ENCODE peak calls at places on chromosomes 12 and 14, in nine cellular contexts. P is cardiac muscle cell, V is body of pancreas, E is Peyer's patch, O is RWPE1, M is thoracic aorta, S is breast epithelium, I is WTC11, W is A549. J is an unnamed sample.

GRCh38 chr14:61344437-61345143 is 23.2 kb downstream of the PRKCH start:
- DNase-seq in O (no peak), M (no peak), W (no peak), I (no peak), V (no peak), P (no peak), S (no peak), E (no peak), J (no peak)

GRCh38 chr12:67520611-67521010 is 127.9 kb upstream of the DYRK2 start:
- DNase-seq in E (no peak), V (no peak), W (no peak), M (no peak), I (no peak), O (no peak), P (no peak), S (no peak), J (no peak)

GRCh38 chr12:21828779-21829178 is 54.3 kb upstream of the KCNJ8 start:
- DNase-seq in E (no peak), M (no peak), O (no peak), S (no peak), W (no peak), V (peak; percentile 61), P (peak; percentile 28), I (no peak), J (no peak)

GRCh38 chr14:38409081-38409705 is 153.3 kb upstream of the CLEC14A start:
- DNase-seq in O (no peak), P (no peak), W (no peak), I (no peak), V (no peak), S (no peak), E (no peak), M (no peak), J (no peak)

GRCh38 chr12:32413412-32413811 is 14.1 kb downstream of the FGD4 start:
- DNase-seq in S (no peak), W (no peak), M (no peak), E (no peak), P (no peak), O (no peak), I (no peak), V (no peak), J (no peak)

GRCh38 chr12:132872975-132873421 is 14.4 kb downstream of the CHFR start:
- DNase-seq in E (peak; percentile 41), V (no peak), O (no peak), M (no peak), I (no peak), S (no peak), P (no peak), W (no peak), J (no peak)

GRCh38 chr12:7092229-7092985 is at the start of gene C1R:
- DNase-seq in P (peak; percentile 95), E (peak; percentile 68), O (peak; percentile 56), W (peak; percentile 69), M (peak; percentile 78), I (peak; percentile 76), S (peak; percentile 72), V (peak; percentile 75), J (peak; percentile 53)

GRCh38 chr12:15700595-15700994 is 88.6 kb downstream of the EPS8 start:
- DNase-seq in I (no peak), W (no peak), O (peak; percentile 56), P (peak; percentile 92), E (no peak), S (no peak), M (no peak), V (no peak), J (no peak)

GRCh38 chr12:106585237-106585834 is 2.5 kb downstream of the RFX4 start:
- DNase-seq in I (peak; percentile 15), O (no peak), P (no peak), W (no peak), V (no peak), S (no peak), M (no peak), E (no peak), J (no peak)

GRCh38 chr12:77888611-77889010 is 57.9 kb downstream of the NAV3 start:
- DNase-seq in E (no peak), I (no peak), P (peak; percentile 65), V (no peak), O (peak; percentile 84), W (peak; percentile 18), M (no peak), S (no peak), J (no peak)

GRCh38 chr14:63343878-63344277 is 25.1 kb upstream of the GPHB5 start:
- DNase-seq in M (no peak), V (no peak), I (no peak), O (no peak), S (no peak), W (no peak), E (no peak), P (peak; percentile 33), J (no peak)

GRCh38 chr14:64844272-64844671 is 35.4 kb downstream of the SPTB start:
- DNase-seq in V (no peak), W (no peak), I (no peak), O (no peak), E (no peak), M (no peak), P (no peak), S (no peak), J (no peak)

GRCh38 chr14:81302613-81303012 is 81.9 kb upstream of the GTF2A1 start:
- DNase-seq in V (no peak), M (no peak), W (no peak), S (no peak), I (no peak), P (no peak), E (no peak), O (no peak), J (no peak)

GRCh38 chr12:111154180-111154579 is 214.7 kb downstream of the PHETA1 start:
- DNase-seq in M (no peak), V (no peak), I (no peak), P (no peak), S (no peak), E (no peak), W (no peak), O (no peak), J (no peak)

GRCh38 chr12:115630133-115630532 is 647.4 kb downstream of the MED13L start:
- DNase-seq in I (no peak), P (no peak), M (no peak), E (no peak), S (no peak), W (no peak), O (no peak), V (no peak), J (no peak)

GRCh38 chr12:13316847-13317246 is 120.3 kb downstream of the EMP1 start:
- DNase-seq in E (no peak), V (no peak), O (no peak), S (no peak), M (no peak), I (no peak), W (no peak), P (no peak), J (no peak)

GRCh38 chr12:11727133-11727664 is 77.7 kb downstream of the ETV6 start:
- DNase-seq in M (no peak), P (no peak), W (no peak), O (no peak), I (no peak), V (no peak), S (no peak), E (peak; percentile 74), J (no peak)

GRCh38 chr14:68814376-68815287 is 21.8 kb upstream of the ZFP36L1 start:
- DNase-seq in E (peak; percentile 90), M (no peak), S (no peak), P (peak; percentile 66), V (peak; percentile 75), W (peak; percentile 78), O (no peak), I (peak; percentile 69), J (peak; percentile 49)

GRCh38 chr14:73153272-73153671 is 17.0 kb downstream of the PSEN1 start:
- DNase-seq in W (no peak), O (no peak), S (no peak), E (no peak), I (no peak), M (no peak), V (no peak), P (peak; percentile 49), J (no peak)

GRCh38 chr12:2147335-2147734 is 94.5 kb downstream of the CACNA1C start:
- DNase-seq in I (no peak), W (no peak), E (no peak), M (no peak), P (no peak), V (no peak), O (no peak), S (no peak), J (no peak)
- TF ChIP-seq CTCF in I (no peak), W (no peak), E (no peak), M (no peak), P (no peak), V (no peak), O (no peak), S (no peak), J (no peak)

DNA sequence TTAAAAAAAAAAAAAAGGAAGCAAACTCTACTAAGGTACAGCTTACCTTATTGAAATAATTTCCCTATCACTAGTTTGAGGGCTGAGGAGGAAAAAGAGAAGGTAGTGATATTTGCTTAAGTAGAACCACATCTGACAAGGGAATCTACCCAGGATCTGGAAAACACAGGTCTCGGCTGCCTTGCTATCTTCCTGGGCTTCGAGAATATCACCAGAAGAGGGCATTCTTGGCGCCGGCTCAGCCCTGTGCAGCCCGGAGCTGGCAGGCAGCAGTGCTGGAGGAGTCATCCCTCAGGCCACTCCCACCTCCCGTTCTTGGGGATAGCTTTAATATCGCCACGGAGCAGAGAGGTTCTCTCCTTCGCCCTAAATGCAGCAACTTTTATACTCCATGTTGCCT is 1181.2 kb downstream of the VRK1 start:
- DNase-seq in S (peak; percentile 74), V (peak; percentile 74), M (peak; percentile 38), I (peak; percentile 80), O (peak; percentile 81), P (no peak), W (peak; percentile 39), E (peak; percentile 59), J (no peak)
- TF ChIP-seq CTCF in S (no peak), V (no peak), M (peak; percentile 16), I (no peak), O (peak; percentile 71), P (no peak), W (peak; percentile 28), E (peak; percentile 50), J (no peak)

DNA sequence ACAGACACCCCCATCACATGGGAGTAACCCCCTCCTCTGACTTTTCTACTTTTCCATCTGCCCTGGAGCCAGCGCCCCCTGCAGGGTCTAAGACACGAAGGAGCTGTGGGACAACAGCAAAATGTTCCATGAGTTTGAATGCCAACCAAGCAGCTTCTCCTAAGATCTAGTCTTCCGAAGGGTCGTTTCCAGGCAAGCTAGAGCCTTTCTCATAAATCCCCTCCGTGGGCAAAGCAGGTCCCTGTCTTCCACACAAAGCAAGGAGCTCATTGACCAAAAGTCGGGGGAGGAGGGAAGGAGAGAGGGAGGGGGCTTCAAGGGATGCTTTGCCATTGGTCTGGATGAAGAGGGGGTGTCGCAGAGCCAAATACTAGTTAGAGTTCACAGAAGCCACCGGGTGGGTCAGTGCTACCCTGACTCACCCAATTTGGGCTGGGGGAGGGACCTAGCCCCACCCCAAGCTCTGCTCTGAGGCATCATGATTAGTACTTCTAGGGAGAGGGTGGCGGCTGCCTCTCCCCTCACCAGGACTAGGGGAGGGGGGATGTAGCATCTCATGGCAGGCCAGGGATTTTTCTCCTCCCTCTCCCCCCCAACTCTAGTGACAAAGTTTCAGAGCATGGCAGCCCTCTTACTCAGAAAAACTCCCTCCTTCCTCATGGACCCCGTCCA is 1.6 kb downstream of the MSI1 start:
- DNase-seq in O (no peak), E (no peak), W (no peak), V (no peak), P (no peak), I (peak; percentile 65), M (no peak), S (no peak), J (no peak)
- TF ChIP-seq CTCF in O (no peak), E (no peak), W (peak; percentile 39), V (peak; percentile 40), P (peak; percentile 49), I (peak; percentile 55), M (no peak), S (no peak), J (no peak)

GRCh38 chr12:47705571-47706425 is at the start of gene RPAP3:
- DNase-seq in I (peak; percentile 96), M (peak; percentile 95), P (peak; percentile 94), O (peak; percentile 93), S (peak; percentile 97), V (peak; percentile 98), E (peak; percentile 99), W (peak; percentile 81), J (peak; percentile 96)
- TF ChIP-seq CTCF in I (peak; percentile 50), M (peak; percentile 75), P (peak; percentile 55), O (peak; percentile 74), S (peak; percentile 70), V (peak; percentile 42), E (peak; percentile 71), W (peak; percentile 60), J (no peak)